ENCODE peak calls at places on chromosomes 12 and 14, in four cellular contexts. Q is lower leg skin, F is Peyer's patch, L is adrenal gland. M is an unnamed sample.

GRCh38 chr12:89382366-89382765 is 30.1 kb upstream of the DUSP6 start:
- DNase-seq in Q (no peak), F (no peak), L (no peak), M (no peak)

GRCh38 chr12:131621701-131622421 is 89.0 kb upstream of the SFSWAP start:
- DNase-seq in Q (no peak), F (peak; percentile 40), L (no peak), M (no peak)

GRCh38 chr12:131619736-131620506 is 91.0 kb upstream of the SFSWAP start:
- DNase-seq in Q (no peak), F (peak; percentile 27), L (no peak), M (no peak)

GRCh38 chr12:48903982-48904411 is 21.3 kb downstream of the FKBP11 start:
- DNase-seq in Q (peak; percentile 91), F (peak; percentile 65), L (peak; percentile 80), M (peak; percentile 41)

GRCh38 chr14:49641697-49642129 is 6.7 kb upstream of the DNAAF2 start:
- DNase-seq in Q (no peak), F (peak; percentile 67), L (no peak), M (no peak)

GRCh38 chr12:19755141-19755540 is 315.8 kb downstream of the AEBP2 start:
- DNase-seq in Q (no peak), F (no peak), L (no peak), M (no peak)

GRCh38 chr12:27493260-27493935 is 30.6 kb upstream of the PPFIBP1 start:
- DNase-seq in Q (no peak), F (no peak), L (no peak), M (no peak)

GRCh38 chr12:11656550-11656949 is 7.1 kb downstream of the ETV6 start:
- DNase-seq in Q (no peak), F (no peak), L (no peak), M (no peak)

GRCh38 chr12:1398673-1399072 is 195.7 kb downstream of the FBXL14 start:
- DNase-seq in Q (no peak), F (no peak), L (no peak), M (no peak)

GRCh38 chr12:114738460-114739184 is 54.6 kb upstream of the TBX3 start:
- DNase-seq in Q (no peak), F (no peak), L (peak; percentile 95), M (no peak)

GRCh38 chr12:115979351-115979750 is 298.1 kb downstream of the MED13L start:
- DNase-seq in Q (no peak), F (no peak), L (no peak), M (no peak)

DNA sequence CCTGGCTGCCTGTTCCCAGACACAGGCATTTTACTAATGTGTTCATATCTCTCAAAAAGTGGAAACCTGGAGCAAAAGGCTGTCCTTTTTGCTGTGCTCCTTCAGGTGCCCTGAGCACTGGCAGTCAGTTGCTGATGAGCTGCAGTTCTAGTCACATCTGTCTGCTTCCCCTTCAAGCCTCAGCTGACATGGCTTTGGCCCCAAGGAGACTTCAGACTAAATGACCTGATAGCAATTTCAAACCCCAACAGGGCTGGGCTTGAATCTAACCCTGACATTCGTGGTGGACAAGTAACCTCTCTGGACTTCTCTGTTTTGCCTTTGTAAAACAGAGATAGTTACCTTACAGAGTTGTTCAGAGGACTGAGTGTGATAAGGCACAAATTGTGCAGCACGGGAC is 5.7 kb downstream of the SERPINA9 start:
- DNase-seq in Q (peak; percentile 29), F (no peak), L (no peak), M (no peak)
- H3K4me3 ChIP-seq in Q (no peak overlapping the region), F (no peak overlapping the region), L (no peak overlapping the region), M (no peak overlapping the region)

DNA sequence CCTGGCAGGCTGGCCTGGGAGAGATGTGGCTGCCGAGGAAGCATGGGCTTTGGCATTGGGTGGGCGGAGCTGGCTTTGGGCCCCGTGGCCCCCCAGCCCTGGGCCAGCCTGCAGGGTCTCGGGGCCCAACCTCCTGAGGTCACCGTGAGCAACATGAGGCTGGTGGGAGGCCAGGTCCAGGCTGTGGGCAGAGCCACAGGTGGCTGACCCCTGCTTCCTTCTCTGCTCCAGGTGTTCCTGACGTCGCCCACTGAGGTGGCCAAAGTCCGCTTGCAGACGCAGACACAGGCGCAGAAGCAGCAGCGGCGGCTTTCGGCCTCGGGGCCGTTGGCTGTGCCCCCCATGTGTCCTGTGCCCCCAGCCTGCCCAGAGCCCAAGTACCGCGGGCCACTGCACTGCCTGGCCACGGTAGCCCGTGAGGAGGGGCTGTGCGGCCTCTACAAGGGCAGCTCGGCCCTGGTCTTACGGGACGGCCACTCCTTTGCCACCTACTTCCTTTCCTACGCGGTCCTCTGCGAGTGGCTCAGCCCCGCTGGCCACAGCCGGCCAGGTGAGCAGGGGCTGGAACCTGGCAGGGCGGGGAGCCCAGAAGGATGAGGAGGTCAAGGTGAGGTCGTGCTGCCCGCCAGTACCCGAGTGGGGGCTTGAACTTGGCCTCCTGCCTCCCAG is 5.5 kb downstream of the SLC25A47 start:
- DNase-seq in Q (no peak), F (peak; percentile 86), L (no peak), M (no peak)
- TF ChIP-seq POLR2A in Q (no peak), F (peak; percentile 62), L (no peak), M (no peak)

DNA sequence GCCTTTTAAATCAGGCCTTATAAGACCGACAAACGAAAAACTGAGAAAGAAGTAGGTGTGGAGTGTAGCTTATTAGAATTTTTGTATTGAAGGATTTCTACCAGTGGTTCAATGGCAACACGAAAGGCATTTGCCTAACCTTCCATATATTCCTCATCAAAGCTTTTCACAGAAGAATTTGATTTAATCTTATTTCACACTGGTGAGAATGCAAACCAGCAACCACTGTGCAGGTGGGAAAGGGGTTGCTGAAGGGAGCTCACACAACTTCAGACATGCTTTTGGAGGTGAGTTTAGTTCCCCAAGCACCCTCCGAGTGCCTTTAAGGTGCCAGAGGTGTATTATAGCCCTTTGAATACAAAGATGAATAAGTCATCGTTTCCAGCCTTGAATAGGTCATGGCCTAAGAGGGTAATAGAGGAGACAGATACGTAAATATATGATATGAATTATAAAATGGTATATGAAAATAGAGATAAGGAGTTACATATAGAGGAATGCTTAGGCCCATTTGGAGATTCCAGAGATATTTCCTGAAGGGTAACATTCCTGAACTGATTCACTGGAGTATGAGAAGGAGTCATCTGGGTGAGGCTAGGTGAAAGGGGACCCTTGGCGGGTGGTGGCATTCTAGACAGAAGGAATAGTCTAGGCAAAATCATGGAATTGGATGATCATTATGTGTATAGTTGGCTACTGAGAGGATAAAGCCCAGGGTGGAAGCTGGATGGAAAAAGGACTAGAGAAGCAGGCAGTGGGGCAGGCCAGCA is 6.4 kb downstream of the ERP27 start:
- DNase-seq in Q (no peak), F (no peak), L (no peak), M (no peak)
- H3K4me3 ChIP-seq in Q (no peak overlapping the region), F (no peak overlapping the region), L (no peak overlapping the region), M (no peak overlapping the region)

DNA sequence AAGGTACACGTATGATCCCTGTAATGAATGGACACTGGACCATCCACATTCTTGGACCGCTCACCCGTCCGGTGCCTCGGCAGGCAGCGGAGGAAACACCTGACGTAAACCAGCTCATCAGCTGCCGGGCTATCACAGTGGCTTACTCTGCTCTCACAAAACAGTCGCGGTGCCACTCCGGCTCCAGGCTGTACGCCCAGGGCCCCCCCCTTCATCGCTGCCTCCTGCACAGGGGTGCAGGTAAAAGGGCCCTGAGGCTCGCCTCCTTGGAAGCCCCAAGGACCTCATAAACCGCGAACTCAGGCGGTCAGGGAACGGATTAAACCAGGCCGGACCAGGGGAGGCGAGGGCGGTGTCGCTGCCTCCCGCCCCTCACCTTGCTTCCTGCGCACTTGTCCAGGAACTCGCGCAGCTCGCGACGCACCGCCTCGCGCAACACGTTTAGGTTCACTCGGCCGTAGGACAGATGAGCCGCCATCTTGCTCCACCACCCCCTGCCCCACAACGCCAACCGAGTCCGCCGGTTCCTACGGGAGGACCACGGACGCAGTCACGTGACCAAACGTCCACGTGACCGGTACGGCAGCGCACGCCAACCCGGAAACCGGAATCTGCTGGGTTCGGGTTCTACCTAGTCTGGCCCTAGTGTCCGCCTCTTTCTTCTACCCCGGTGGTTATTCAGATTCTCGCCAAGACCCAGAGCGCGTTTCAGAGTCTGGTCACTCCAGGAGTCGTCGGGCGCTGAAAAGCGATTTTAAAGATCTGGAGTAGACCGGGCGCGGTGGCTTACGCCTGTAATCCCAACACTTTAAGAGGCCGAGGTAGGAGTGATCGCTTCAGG is at the start of gene VPS33A:
- DNase-seq in Q (peak; percentile 99), F (peak; percentile 98), L (peak; percentile 98), M (peak; percentile 95)
- TF ChIP-seq POLR2A in Q (no peak), F (peak; percentile 64), L (peak; percentile 62), M (no peak)

DNA sequence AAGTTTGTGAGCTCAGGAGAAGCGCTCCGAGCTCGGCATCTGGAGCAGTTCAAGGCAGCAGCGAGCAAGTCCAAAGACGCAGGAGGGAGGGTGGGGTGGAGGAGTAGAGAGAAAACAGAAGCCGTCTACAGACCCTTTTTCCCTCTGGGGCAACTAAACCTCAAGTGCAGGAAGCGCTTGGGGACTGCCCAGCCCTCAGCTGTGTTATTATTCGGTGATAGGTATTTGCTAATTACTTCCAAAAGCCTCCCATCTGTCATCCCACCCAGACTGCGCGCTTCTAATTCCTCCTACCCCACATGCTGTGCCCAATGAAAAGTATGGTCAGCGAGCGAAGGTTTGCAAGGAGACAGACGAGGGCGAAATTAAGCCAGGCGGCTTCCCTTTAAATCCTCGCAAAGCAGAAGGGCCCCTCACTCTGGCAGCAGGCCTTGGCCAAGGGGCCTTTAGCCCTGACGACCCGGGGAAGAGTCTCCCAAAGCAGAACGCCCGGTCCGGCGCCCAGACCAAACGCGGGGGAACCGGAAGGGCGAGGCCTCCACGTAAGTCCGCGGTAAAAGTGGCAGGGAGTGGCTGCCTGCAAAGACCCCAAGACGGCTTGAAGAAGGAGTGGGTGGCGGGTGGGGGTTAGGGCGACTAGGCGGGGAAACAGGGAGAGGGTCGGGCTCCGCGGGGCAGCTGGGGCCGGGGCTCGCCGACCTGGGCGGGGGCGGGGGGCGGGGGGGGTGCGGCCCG is 502 bp upstream of the CD9 start:
- DNase-seq in Q (peak; percentile 92), F (peak; percentile 73), L (peak; percentile 52), M (no peak)
- H3K4me3 ChIP-seq in Q (peak overlapping the region; percentile 27), F (peak overlapping the region; percentile 57), L (peak overlapping the region; percentile 77), M (peak overlapping the region; percentile 86)

GRCh38 chr14:88553886-88554457 is 835 bp downstream of the PTPN21 start:
- DNase-seq in Q (no peak), F (no peak), L (peak; percentile 23), M (no peak)

GRCh38 chr14:88551936-88552565 is 2.8 kb downstream of the PTPN21 start:
- DNase-seq in Q (no peak), F (peak; percentile 57), L (no peak), M (peak; percentile 13)

GRCh38 chr14:88550078-88550477 is 4.7 kb downstream of the PTPN21 start:
- DNase-seq in Q (no peak), F (no peak), L (no peak), M (no peak)

GRCh38 chr14:88552859-88553258 is 1.9 kb downstream of the PTPN21 start:
- DNase-seq in Q (no peak), F (no peak), L (no peak), M (no peak)

GRCh38 chr14:88551094-88551870 is 3.5 kb downstream of the PTPN21 start:
- DNase-seq in Q (peak; percentile 96), F (peak; percentile 82), L (peak; percentile 86), M (peak; percentile 48)
- TF ChIP-seq POLR2A in Q (no peak), F (no peak), L (peak; percentile 48), M (no peak)